ENCODE peak calls at places on chromosomes 3 and 15, in six cellular contexts. C, Y, L, P, W and H are unnamed samples.

GRCh38 chr15:48592929-48593328 is 52.6 kb downstream of the FBN1 start:
- DNase-seq in C (no peak), Y (no peak), L (no peak), P (no peak), W (no peak), H (no peak)

GRCh38 chr3:32106929-32107362 is 526 bp downstream of the GPD1L start:
- DNase-seq in C (peak; percentile 66), Y (no peak), L (no peak), P (peak; percentile 80), W (no peak), H (peak; percentile 82)

GRCh38 chr3:31636063-31636462 is 103.3 kb downstream of the STT3B start:
- DNase-seq in C (no peak), Y (no peak), L (no peak), P (no peak), W (no peak), H (no peak)

GRCh38 chr3:12972791-12973702 is 100.2 kb downstream of the IQSEC1 start:
- DNase-seq in C (no peak), Y (no peak), L (no peak), P (no peak), W (no peak), H (no peak)

GRCh38 chr3:187726564-187726963 is 18.7 kb downstream of the BCL6 start:
- DNase-seq in C (no peak), Y (no peak), L (no peak), P (no peak), W (no peak), H (no peak)

GRCh38 chr3:15989419-15989818 is 185.1 kb upstream of the GALNT15 start:
- DNase-seq in C (no peak), Y (peak; percentile 64), L (no peak), P (no peak), W (no peak), H (no peak)

GRCh38 chr3:31247850-31248618 is 284.7 kb upstream of the STT3B start:
- DNase-seq in C (no peak), Y (no peak), L (no peak), P (no peak), W (peak; percentile 68), H (no peak)

GRCh38 chr15:22930782-22931484 is 49.2 kb downstream of the CYFIP1 start:
- DNase-seq in C (no peak), Y (peak; percentile 27), L (no peak), P (no peak), W (no peak), H (no peak)

GRCh38 chr3:38227989-38228388 is 37.6 kb upstream of the SLC22A13 start:
- DNase-seq in C (no peak), Y (peak; percentile 63), L (no peak), P (no peak), W (no peak), H (no peak)

GRCh38 chr3:53493997-53494791 is at the start of gene CACNA1D:
- DNase-seq in C (no peak), Y (no peak), L (no peak), P (no peak), W (no peak), H (peak; percentile 47)

GRCh38 chr3:136957751-136958288 is at the start of gene IL20RB:
- DNase-seq in C (no peak), Y (peak; percentile 61), L (no peak), P (no peak), W (no peak), H (no peak)

GRCh38 chr3:124804875-124805274 is 74.6 kb downstream of the UMPS start:
- DNase-seq in C (no peak), Y (no peak), L (no peak), P (no peak), W (no peak), H (no peak)
- H3K4me1 ChIP-seq in C (peaks cover 19% of the 10 kb centered on the region), Y (peaks cover 8% of the 10 kb centered on the region), L (peaks cover 41% of the 10 kb centered on the region), P (peaks cover 30% of the 10 kb centered on the region), W (no peaks in the 10 kb centered on the region), H (peaks cover 16% of the 10 kb centered on the region)

GRCh38 chr3:24683511-24684384 is 189.1 kb upstream of the THRB start:
- DNase-seq in C (no peak), Y (peak; percentile 63), L (peak; percentile 35), P (no peak), W (peak; percentile 26), H (no peak)
- TF ChIP-seq CTCF in C (peak; percentile 55), Y (peak; percentile 60), L (peak; percentile 89), P (peak; percentile 69), W (peak; percentile 68), H (peak; percentile 61)

DNA sequence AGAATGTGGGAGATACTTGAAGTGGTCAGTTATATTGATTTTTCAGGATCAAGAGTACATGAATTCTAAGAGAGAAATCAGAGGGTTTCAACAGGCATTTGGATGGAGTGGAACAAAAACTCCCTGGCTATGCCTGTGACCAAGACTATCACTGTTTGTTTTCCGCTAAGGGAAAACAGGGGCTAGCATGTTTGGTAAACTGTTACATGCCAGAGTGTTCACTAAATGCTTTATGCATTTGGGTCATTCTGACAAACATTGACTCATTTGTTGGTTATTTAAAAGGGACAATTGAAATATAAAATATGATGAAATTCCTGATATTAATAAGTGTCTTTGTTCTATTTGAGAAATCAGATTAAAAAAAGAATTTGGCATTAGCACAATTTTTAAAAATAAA is 603.9 kb upstream of the KCNMB2 start:
- DNase-seq in C (no peak), Y (no peak), L (no peak), P (no peak), W (no peak), H (no peak)
- H3K27ac ChIP-seq in C (no peak overlapping the region), Y (no peak overlapping the region), L (peak overlapping the region; percentile 29), P (no peak overlapping the region), W (no peak overlapping the region), H (no peak overlapping the region)

GRCh38 chr15:82900511-82900910 is 52.0 kb downstream of the HOMER2 start:
- DNase-seq in C (no peak), Y (no peak), L (no peak), P (no peak), W (no peak), H (no peak)

GRCh38 chr15:82895983-82896382 is 56.5 kb downstream of the HOMER2 start:
- DNase-seq in C (no peak), Y (no peak), L (no peak), P (no peak), W (no peak), H (no peak)

GRCh38 chr15:82894971-82895520 is 57.5 kb downstream of the HOMER2 start:
- DNase-seq in C (no peak), Y (peak; percentile 18), L (no peak), P (no peak), W (no peak), H (no peak)

GRCh38 chr15:82901114-82901805 is 51.3 kb downstream of the HOMER2 start:
- DNase-seq in C (no peak), Y (no peak), L (no peak), P (no peak), W (peak; percentile 49), H (no peak)

GRCh38 chr15:82898961-82899360 is 53.6 kb downstream of the HOMER2 start:
- DNase-seq in C (no peak), Y (no peak), L (no peak), P (peak; percentile 76), W (no peak), H (no peak)
- H3K4me1 ChIP-seq in C (peaks cover 12% of the 10 kb centered on the region), Y (peaks cover 3% of the 10 kb centered on the region), L (no peaks in the 10 kb centered on the region), P (peaks cover 27% of the 10 kb centered on the region), W (peaks cover 31% of the 10 kb centered on the region), H (no peaks in the 10 kb centered on the region)

GRCh38 chr3:166263460-166263859 is 426.2 kb upstream of the BCHE start:
- DNase-seq in C (no peak), Y (no peak), L (no peak), P (no peak), W (no peak), H (no peak)
- TF ChIP-seq CTCF in C (no peak), Y (peak; percentile 17), L (no peak), P (no peak), W (no peak), H (no peak)

DNA sequence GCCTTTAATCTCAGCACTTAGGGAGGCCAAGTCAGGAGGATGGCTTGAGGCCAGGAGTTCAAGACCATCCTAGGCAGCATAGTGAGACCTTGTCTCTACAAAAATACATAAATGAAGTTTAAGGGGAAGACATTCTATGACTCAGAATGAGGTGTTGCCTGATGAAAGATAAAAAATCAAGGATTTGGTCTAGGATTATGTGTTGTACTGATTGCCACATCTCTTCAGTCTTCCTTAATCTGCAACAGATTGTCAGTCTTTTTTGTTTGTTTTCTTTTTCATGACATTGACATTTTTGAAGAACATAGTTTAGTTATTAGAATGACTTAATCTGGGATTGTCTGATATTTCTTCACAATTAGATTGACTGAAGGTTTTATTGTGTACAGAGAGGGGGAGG is 26.3 kb upstream of the DPPA4 start:
- DNase-seq in C (no peak), Y (no peak), L (no peak), P (no peak), W (no peak), H (no peak)
- H3K27ac ChIP-seq in C (no peak overlapping the region), Y (no peak overlapping the region), L (peak overlapping the region; percentile 69), P (no peak overlapping the region), W (no peak overlapping the region), H (no peak overlapping the region)

GRCh38 chr3:172138031-172138538 is 98.7 kb downstream of the FNDC3B start:
- DNase-seq in C (no peak), Y (no peak), L (no peak), P (no peak), W (no peak), H (no peak)
- H3K4me1 ChIP-seq in C (peaks cover 78% of the 10 kb centered on the region), Y (peaks cover 34% of the 10 kb centered on the region), L (peaks cover 98% of the 10 kb centered on the region), P (peaks cover 93% of the 10 kb centered on the region), W (peaks cover 100% of the 10 kb centered on the region), H (peaks cover 65% of the 10 kb centered on the region)

GRCh38 chr3:189169728-189170127 is 2.0 kb upstream of the TPRG1 start:
- DNase-seq in C (no peak), Y (no peak), L (no peak), P (no peak), W (no peak), H (peak; percentile 28)
- TF ChIP-seq CTCF in C (no peak), Y (no peak), L (no peak), P (no peak), W (no peak), H (no peak)

GRCh38 chr15:60093273-60094067 is 89.4 kb downstream of the FOXB1 start:
- DNase-seq in C (no peak), Y (no peak), L (no peak), P (no peak), W (peak; percentile 59), H (no peak)

GRCh38 chr15:60087561-60087960 is 83.5 kb downstream of the FOXB1 start:
- DNase-seq in C (no peak), Y (no peak), L (no peak), P (no peak), W (no peak), H (no peak)

GRCh38 chr15:60090747-60091146 is 86.6 kb downstream of the FOXB1 start:
- DNase-seq in C (no peak), Y (no peak), L (no peak), P (no peak), W (no peak), H (no peak)

GRCh38 chr15:60086676-60087446 is 82.8 kb downstream of the FOXB1 start:
- DNase-seq in C (no peak), Y (no peak), L (no peak), P (no peak), W (no peak), H (no peak)

DNA sequence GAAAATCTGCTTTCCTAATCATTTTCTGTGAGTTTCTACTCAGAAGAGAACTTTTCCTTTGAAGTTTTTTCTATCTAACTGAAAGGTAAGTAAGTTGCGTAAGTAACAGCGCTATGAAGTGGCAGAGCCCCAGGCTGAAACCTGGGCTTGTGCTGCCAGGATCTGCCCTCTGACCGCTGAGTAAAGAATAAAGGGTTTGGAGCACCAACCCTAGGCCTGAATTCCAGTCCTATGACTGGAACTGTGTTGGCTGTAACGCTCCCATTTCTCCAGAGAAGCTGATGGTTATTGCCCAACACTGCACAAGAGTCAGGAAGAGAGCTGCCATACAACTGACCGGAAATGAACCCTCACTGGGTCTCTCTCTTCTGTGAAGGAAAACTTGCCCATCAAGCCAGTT is 87.0 kb downstream of the FOXB1 start:
- DNase-seq in C (no peak), Y (peak; percentile 83), L (peak; percentile 65), P (peak; percentile 48), W (peak; percentile 51), H (peak; percentile 72)
- H3K27ac ChIP-seq in C (no peak overlapping the region), Y (no peak overlapping the region), L (peak overlapping the region; percentile 51), P (no peak overlapping the region), W (no peak overlapping the region), H (no peak overlapping the region)